ENCODE peak calls at places on chromosomes 2 and 18, in four cellular contexts. I is psoas muscle, T is H4, S is progenitor cell of endocrine pancreas. Y is an unnamed sample.

GRCh38 chr2:99066075-99066557 is 75.4 kb upstream of the C2orf15 start:
- DNase-seq in T (peak; percentile 64), S (no peak), I (no peak), Y (no peak)

GRCh38 chr2:231887756-231888155 is 38.4 kb downstream of the NPPC start:
- DNase-seq in S (no peak), I (no peak), T (no peak), Y (no peak)

GRCh38 chr2:189060096-189060642 is 86.0 kb downstream of the COL3A1 start:
- DNase-seq in I (no peak), S (no peak), T (no peak), Y (no peak)

GRCh38 chr2:26846334-26846863 is 1.5 kb upstream of the DPYSL5 start:
- DNase-seq in S (peak; percentile 63), I (peak; percentile 68), T (peak; percentile 61), Y (peak; percentile 89)

GRCh38 chr18:30094556-30094955 is 948.0 kb downstream of the DSC3 start:
- DNase-seq in I (no peak), T (peak; percentile 5), S (no peak), Y (no peak)

GRCh38 chr2:9150906-9151305 is 55.7 kb upstream of the ASAP2 start:
- DNase-seq in T (no peak), I (no peak), S (no peak), Y (no peak)

GRCh38 chr2:96773922-96774321 is 13.2 kb downstream of the CNNM4 start:
- DNase-seq in T (no peak), S (no peak), I (no peak), Y (no peak)

GRCh38 chr2:152715854-152716428 is 1.3 kb downstream of the PRPF40A start:
- DNase-seq in S (peak; percentile 18), T (peak; percentile 57), I (no peak), Y (no peak)

GRCh38 chr18:62389761-62390481 is 64.8 kb downstream of the TNFRSF11A start:
- DNase-seq in T (no peak), S (no peak), I (no peak), Y (no peak)

GRCh38 chr18:45386256-45386655 is 229.0 kb upstream of the SLC14A2 start:
- DNase-seq in S (peak; percentile 34), T (peak; percentile 48), I (no peak), Y (peak; percentile 59)

GRCh38 chr2:172095905-172096660 is 6.6 kb downstream of the DLX2 start:
- DNase-seq in S (no peak), T (peak; percentile 31), I (no peak), Y (peak; percentile 64)

GRCh38 chr2:86764661-86765307 is 25.9 kb downstream of the CD8A start:
- DNase-seq in S (no peak), I (no peak), T (peak; percentile 16), Y (no peak)

GRCh38 chr2:236971131-236971850 is 114.4 kb upstream of the COPS8 start:
- DNase-seq in T (no peak), I (no peak), S (no peak), Y (no peak)

GRCh38 chr18:58239879-58240278 is 195.9 kb downstream of the NEDD4L start:
- DNase-seq in I (no peak), S (no peak), T (no peak), Y (no peak)

GRCh38 chr2:144426981-144427479 is 92.9 kb downstream of the ZEB2 start:
- DNase-seq in S (no peak), T (peak; percentile 94), I (no peak), Y (no peak)

GRCh38 chr2:214587442-214587841 is 176.6 kb downstream of the VWC2L start:
- DNase-seq in I (no peak), S (no peak), T (peak; percentile 21), Y (no peak)

GRCh38 chr2:128473175-128474013 is 154.7 kb upstream of the HS6ST1 start:
- DNase-seq in T (no peak), S (no peak), I (peak; percentile 50), Y (peak; percentile 46)

GRCh38 chr2:162297925-162298552 is 20.4 kb downstream of the IFIH1 start:
- DNase-seq in T (peak; percentile 58), I (no peak), S (peak; percentile 48), Y (peak; percentile 54)

GRCh38 chr2:3703741-3704355 is 473 bp downstream of the DCDC2C start:
- DNase-seq in T (no peak), I (no peak), S (no peak), Y (no peak)

GRCh38 chr2:20373241-20373640 is 22.6 kb upstream of the PUM2 start:
- DNase-seq in T (no peak), S (no peak), I (no peak), Y (no peak)

GRCh38 chr2:241818229-241818942 is 9.4 kb downstream of the NEU4 start:
- DNase-seq in I (no peak), T (no peak), S (no peak), Y (no peak)

GRCh38 chr2:105682401-105682800 is 62.3 kb upstream of the NCK2 start:
- DNase-seq in S (no peak), I (no peak), T (no peak), Y (no peak)